ENCODE peak calls at places on chromosomes 1 and 21, in five cellular contexts. One of them, this sample, is unnamed.

GRCh38 chr1:29990304-29990703 is 733.1 kb downstream of the MATN1 start:
- DNase-seq in K562: no peak
- DNase-seq in endothelial cell of umbilical vein: no peak
- DNase-seq in GM12878: no peak
- DNase-seq in A549: no peak
- DNase-seq in this sample: no peak

GRCh38 chr1:86913399-86913895 is 479 bp downstream of the SELENOF start:
- DNase-seq in K562: peak
- DNase-seq in A549: no peak
- DNase-seq in GM12878: peak
- DNase-seq in endothelial cell of umbilical vein: no peak
- DNase-seq in this sample: peak

GRCh38 chr1:205648212-205648910 is 16.6 kb upstream of the ELK4 start:
- DNase-seq in GM12878: no peak
- DNase-seq in endothelial cell of umbilical vein: no peak
- DNase-seq in A549: no peak
- DNase-seq in K562: peak
- DNase-seq in this sample: no peak

GRCh38 chr1:113792986-113793385 is 19.3 kb downstream of the RSBN1 start:
- DNase-seq in K562: no peak
- DNase-seq in GM12878: no peak
- DNase-seq in A549: no peak
- DNase-seq in endothelial cell of umbilical vein: no peak
- DNase-seq in this sample: no peak

GRCh38 chr1:75233302-75233929 is 99.2 kb downstream of the LHX8 start:
- DNase-seq in A549: peak
- DNase-seq in GM12878: peak
- DNase-seq in K562: peak
- DNase-seq in endothelial cell of umbilical vein: peak
- DNase-seq in this sample: peak

GRCh38 chr1:222973561-222973960 is 158.7 kb downstream of the DISP1 start:
- DNase-seq in A549: no peak
- DNase-seq in K562: no peak
- DNase-seq in GM12878: no peak
- DNase-seq in endothelial cell of umbilical vein: no peak
- DNase-seq in this sample: no peak

GRCh38 chr1:67188137-67188536 is 21.9 kb downstream of the IL23R start:
- DNase-seq in K562: no peak
- DNase-seq in endothelial cell of umbilical vein: no peak
- DNase-seq in A549: no peak
- DNase-seq in GM12878: no peak
- DNase-seq in this sample: no peak

GRCh38 chr1:89149229-89149628 is 23.3 kb upstream of the GBP2 start:
- DNase-seq in endothelial cell of umbilical vein: peak
- DNase-seq in GM12878: no peak
- DNase-seq in K562: peak
- DNase-seq in A549: no peak
- DNase-seq in this sample: no peak

GRCh38 chr1:8182034-8182761 is 135.7 kb upstream of the SLC45A1 start:
- DNase-seq in endothelial cell of umbilical vein: peak
- DNase-seq in K562: no peak
- DNase-seq in A549: peak
- DNase-seq in GM12878: peak
- DNase-seq in this sample: no peak

GRCh38 chr1:248847956-248848561 is 10.0 kb downstream of the ZNF672 start:
- DNase-seq in K562: no peak
- DNase-seq in endothelial cell of umbilical vein: no peak
- DNase-seq in GM12878: no peak
- DNase-seq in A549: no peak
- DNase-seq in this sample: no peak

GRCh38 chr1:59393211-59394180 is 96.6 kb downstream of the FGGY start:
- DNase-seq in endothelial cell of umbilical vein: peak
- DNase-seq in A549: no peak
- DNase-seq in K562: peak
- DNase-seq in GM12878: no peak
- DNase-seq in this sample: no peak

GRCh38 chr1:95154096-95154495 is 36.9 kb downstream of the TLCD4 start:
- DNase-seq in A549: no peak
- DNase-seq in K562: no peak
- DNase-seq in GM12878: no peak
- DNase-seq in endothelial cell of umbilical vein: no peak
- DNase-seq in this sample: no peak

GRCh38 chr1:21216835-21217811 is 40.4 kb upstream of the EIF4G3 start:
- DNase-seq in K562: peak
- DNase-seq in endothelial cell of umbilical vein: peak
- DNase-seq in A549: peak
- DNase-seq in GM12878: no peak
- DNase-seq in this sample: peak

GRCh38 chr1:115068780-115069179 is 20.5 kb downstream of the TSPAN2 start:
- DNase-seq in GM12878: no peak
- DNase-seq in endothelial cell of umbilical vein: no peak
- DNase-seq in K562: no peak
- DNase-seq in A549: no peak
- DNase-seq in this sample: no peak

GRCh38 chr21:28913071-28913470 is 79.6 kb downstream of the LTN1 start:
- DNase-seq in A549: no peak
- DNase-seq in K562: no peak
- DNase-seq in endothelial cell of umbilical vein: no peak
- DNase-seq in GM12878: no peak
- DNase-seq in this sample: no peak

GRCh38 chr1:25526753-25527152 is 16.7 kb upstream of the LDLRAP1 start:
- DNase-seq in GM12878: no peak
- DNase-seq in K562: no peak
- DNase-seq in A549: no peak
- DNase-seq in endothelial cell of umbilical vein: no peak
- DNase-seq in this sample: no peak

DNA sequence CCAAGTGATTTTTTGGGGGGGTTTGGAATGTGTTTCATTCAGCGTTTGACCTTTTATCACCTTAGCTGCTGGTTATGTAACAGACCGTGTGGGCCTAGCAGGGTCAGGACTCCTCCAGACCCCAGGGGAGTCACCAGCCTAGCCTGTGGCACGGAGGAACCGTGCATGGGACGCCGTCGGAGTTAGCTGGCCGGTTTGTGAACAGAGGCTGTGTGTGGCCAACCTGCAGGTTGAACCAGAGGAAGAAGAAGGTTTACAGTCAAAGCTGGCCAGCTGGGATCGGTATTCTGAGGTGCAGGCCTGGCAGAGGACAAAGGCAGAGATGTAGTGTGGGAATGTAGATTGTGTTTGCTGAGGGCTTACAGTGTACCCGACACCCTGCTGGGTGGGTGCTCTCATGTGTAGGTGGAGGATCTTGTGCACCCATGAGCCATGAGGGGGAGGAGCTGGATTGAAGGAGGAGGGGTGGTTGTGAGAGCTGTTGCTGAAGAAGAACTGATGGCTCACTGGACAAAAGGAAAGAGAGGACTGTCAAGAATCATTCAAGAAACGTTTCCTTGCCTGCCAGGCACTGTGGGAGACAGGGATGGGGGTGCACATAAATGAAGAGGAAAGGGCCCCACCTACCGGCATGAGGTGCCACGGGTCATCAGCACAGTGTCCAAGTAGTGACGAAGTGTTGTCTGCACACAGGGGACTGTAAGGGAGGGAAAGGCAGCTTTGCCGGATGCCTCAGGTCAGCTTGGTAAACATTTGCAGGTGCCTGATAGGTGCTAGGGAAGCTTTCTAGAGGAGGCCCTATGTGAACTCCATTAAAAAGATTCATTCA is 40.0 kb upstream of the PWP2 start:
- DNase-seq in endothelial cell of umbilical vein: no peak
- DNase-seq in A549: no peak
- DNase-seq in K562: peak
- DNase-seq in GM12878: no peak
- DNase-seq in this sample: no peak
- TF ChIP-seq MYC in endothelial cell of umbilical vein: no peak
- TF ChIP-seq MYC in A549: no peak
- TF ChIP-seq MYC in K562: no peak
- TF ChIP-seq MYC in GM12878: no peak
- TF ChIP-seq MYC in this sample: no peak

GRCh38 chr1:214658175-214658574 is 55.2 kb downstream of the CENPF start:
- DNase-seq in A549: no peak
- DNase-seq in K562: no peak
- DNase-seq in endothelial cell of umbilical vein: no peak
- DNase-seq in GM12878: no peak
- DNase-seq in this sample: no peak
- TF ChIP-seq CTCF in A549: no peak
- TF ChIP-seq CTCF in K562: no peak
- TF ChIP-seq CTCF in endothelial cell of umbilical vein: no peak
- TF ChIP-seq CTCF in GM12878: no peak
- TF ChIP-seq CTCF in this sample: no peak

GRCh38 chr21:32612075-32612998 is at the start of gene CFAP298:
- DNase-seq in K562: peak
- DNase-seq in GM12878: peak
- DNase-seq in A549: peak
- DNase-seq in endothelial cell of umbilical vein: peak
- DNase-seq in this sample: peak
- TF ChIP-seq POLR2A in K562: peak
- TF ChIP-seq POLR2A in GM12878: peak
- TF ChIP-seq POLR2A in A549: peak
- TF ChIP-seq POLR2A in endothelial cell of umbilical vein: peak
- TF ChIP-seq POLR2A in this sample: peak

GRCh38 chr1:165853528-165854075 is 26.2 kb downstream of the UCK2 start:
- DNase-seq in A549: no peak
- DNase-seq in endothelial cell of umbilical vein: no peak
- DNase-seq in K562: no peak
- DNase-seq in GM12878: no peak
- DNase-seq in this sample: no peak
- TF ChIP-seq MYC in A549: no peak
- TF ChIP-seq MYC in endothelial cell of umbilical vein: no peak
- TF ChIP-seq MYC in K562: no peak
- TF ChIP-seq MYC in GM12878: no peak
- TF ChIP-seq MYC in this sample: no peak

GRCh38 chr1:110963666-110964399 is at the start of gene LRIF1:
- DNase-seq in GM12878: peak
- DNase-seq in endothelial cell of umbilical vein: peak
- DNase-seq in K562: peak
- DNase-seq in A549: peak
- DNase-seq in this sample: peak
- TF ChIP-seq CTCF in GM12878: peak
- TF ChIP-seq CTCF in endothelial cell of umbilical vein: peak
- TF ChIP-seq CTCF in K562: peak
- TF ChIP-seq CTCF in A549: no peak
- TF ChIP-seq CTCF in this sample: no peak

DNA sequence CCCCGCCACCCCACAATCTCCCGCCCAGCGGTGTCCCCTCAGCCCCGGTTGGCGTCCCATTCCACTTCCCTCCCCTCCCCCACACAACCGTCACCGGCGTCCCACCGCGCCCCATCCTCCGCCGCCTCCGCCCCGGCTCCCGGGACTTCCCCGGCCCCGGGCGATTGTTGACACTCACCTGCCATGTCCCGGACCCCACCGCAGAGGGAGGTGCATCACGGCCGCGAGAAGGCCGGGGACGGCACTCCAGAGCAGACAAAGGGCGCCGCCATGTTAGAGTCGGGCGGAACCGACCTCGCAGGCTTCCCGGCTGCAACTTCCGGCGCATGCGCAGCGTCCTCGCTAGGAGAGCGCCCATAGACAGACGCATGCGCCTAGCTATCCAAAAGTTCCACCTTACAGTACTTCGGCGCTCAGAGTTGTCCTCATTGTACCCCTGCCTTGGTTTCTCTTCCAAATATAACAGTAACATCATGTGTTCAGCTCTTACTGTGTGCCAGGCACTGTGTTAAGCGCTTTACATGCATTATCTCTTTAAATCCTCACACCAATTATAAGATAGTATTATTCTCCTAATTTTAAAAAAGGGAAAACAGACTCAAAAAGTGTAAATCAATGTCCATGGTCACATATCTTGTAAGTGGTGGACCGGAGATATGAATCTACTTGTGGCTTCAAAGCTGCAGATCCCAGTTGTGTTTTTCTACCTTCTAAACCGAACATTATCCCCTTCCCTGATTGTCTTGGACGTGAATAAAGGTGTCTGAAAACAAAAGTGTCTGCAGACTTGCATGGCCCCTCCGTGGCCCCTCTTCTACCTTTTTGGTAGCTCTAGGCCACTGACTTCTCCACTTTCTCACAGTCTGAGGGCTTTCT is at the start of gene ZBTB17:
- DNase-seq in GM12878: peak
- DNase-seq in K562: peak
- DNase-seq in endothelial cell of umbilical vein: peak
- DNase-seq in A549: peak
- DNase-seq in this sample: peak
- TF ChIP-seq POLR2A in GM12878: peak
- TF ChIP-seq POLR2A in K562: peak
- TF ChIP-seq POLR2A in endothelial cell of umbilical vein: peak
- TF ChIP-seq POLR2A in A549: peak
- TF ChIP-seq POLR2A in this sample: peak

DNA sequence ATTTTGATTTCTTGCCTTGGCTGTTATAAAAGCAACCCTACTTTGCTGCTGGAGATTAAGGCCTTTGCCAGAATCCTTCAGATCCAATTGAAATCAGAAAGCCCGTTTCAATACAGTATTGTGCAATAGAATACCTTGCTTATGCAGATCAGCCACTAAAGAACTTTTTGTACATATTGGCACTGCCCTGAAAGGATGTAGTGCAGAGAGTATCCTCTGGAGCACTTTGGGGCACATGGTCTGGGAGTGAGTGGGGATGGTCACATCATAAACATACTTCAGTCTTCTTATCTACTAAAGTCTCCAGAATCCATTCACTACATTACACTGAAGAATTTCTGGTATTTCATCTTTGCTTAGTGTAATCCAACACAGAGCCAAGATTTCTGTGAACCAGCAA is 189.0 kb downstream of the CENPF start:
- DNase-seq in A549: no peak
- DNase-seq in endothelial cell of umbilical vein: no peak
- DNase-seq in GM12878: no peak
- DNase-seq in K562: no peak
- DNase-seq in this sample: no peak
- TF ChIP-seq MYC in A549: no peak
- TF ChIP-seq MYC in endothelial cell of umbilical vein: no peak
- TF ChIP-seq MYC in GM12878: no peak
- TF ChIP-seq MYC in K562: no peak
- TF ChIP-seq MYC in this sample: no peak

GRCh38 chr1:33256335-33256700 is at the start of gene ZNF362:
- DNase-seq in K562: peak
- DNase-seq in GM12878: no peak
- DNase-seq in A549: peak
- DNase-seq in endothelial cell of umbilical vein: peak
- DNase-seq in this sample: peak
- TF ChIP-seq CTCF in K562: no peak
- TF ChIP-seq CTCF in GM12878: no peak
- TF ChIP-seq CTCF in A549: no peak
- TF ChIP-seq CTCF in endothelial cell of umbilical vein: no peak
- TF ChIP-seq CTCF in this sample: no peak

DNA sequence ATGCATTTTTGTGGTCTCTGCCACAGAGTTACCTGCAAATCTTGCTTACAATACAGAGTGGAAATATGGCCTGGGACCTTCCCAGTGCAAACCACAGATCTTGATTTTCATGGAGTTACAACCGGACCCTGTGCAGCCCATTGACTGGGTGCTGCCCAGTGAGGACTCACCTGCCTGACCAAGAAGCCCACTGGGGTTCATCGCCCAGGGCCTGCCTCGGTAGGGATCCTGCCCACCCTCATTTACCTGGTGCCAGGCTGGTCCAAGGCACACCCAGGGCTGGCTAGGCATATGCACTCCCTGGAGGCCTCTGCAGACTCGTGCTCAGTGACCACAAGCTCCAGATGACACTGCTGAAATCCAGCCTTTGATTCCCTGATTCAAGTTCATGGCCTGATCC is 572.7 kb downstream of the NPHP4 start:
- DNase-seq in K562: no peak
- DNase-seq in endothelial cell of umbilical vein: no peak
- DNase-seq in A549: no peak
- DNase-seq in GM12878: no peak
- DNase-seq in this sample: no peak
- TF ChIP-seq POLR2A in K562: no peak
- TF ChIP-seq POLR2A in endothelial cell of umbilical vein: no peak
- TF ChIP-seq POLR2A in A549: no peak
- TF ChIP-seq POLR2A in GM12878: no peak
- TF ChIP-seq POLR2A in this sample: no peak

This sample was measured in NB4.